ENCODE peak calls at places on chromosomes 16 and 17, in six cellular contexts. One of them, this sample, is unnamed.

GRCh38 chr16:4913774-4914525 is 23.0 kb downstream of the PPL start:
- DNase-seq in WERI-Rb-1: no peak
- DNase-seq in anterior cingulate cortex: no peak
- DNase-seq in AG10803: no peak
- DNase-seq in lower leg skin: no peak
- DNase-seq in neural crest cell: no peak
- DNase-seq in this sample: no peak

GRCh38 chr17:4901648-4902344 is 1.1 kb downstream of the CHRNE start:
- DNase-seq in AG10803: no peak
- DNase-seq in WERI-Rb-1: no peak
- DNase-seq in neural crest cell: no peak
- DNase-seq in anterior cingulate cortex: peak
- DNase-seq in lower leg skin: no peak
- DNase-seq in this sample: peak

GRCh38 chr16:66925322-66925840 is at the start of gene RRAD:
- DNase-seq in anterior cingulate cortex: no peak
- DNase-seq in AG10803: peak
- DNase-seq in WERI-Rb-1: peak
- DNase-seq in lower leg skin: no peak
- DNase-seq in neural crest cell: no peak
- DNase-seq in this sample: no peak

GRCh38 chr16:17379121-17379571 is 91.6 kb downstream of the XYLT1 start:
- DNase-seq in WERI-Rb-1: peak
- DNase-seq in lower leg skin: no peak
- DNase-seq in anterior cingulate cortex: no peak
- DNase-seq in neural crest cell: no peak
- DNase-seq in AG10803: peak
- DNase-seq in this sample: peak

GRCh38 chr16:81586421-81586820 is 141.8 kb downstream of the CMIP start:
- DNase-seq in anterior cingulate cortex: no peak
- DNase-seq in WERI-Rb-1: no peak
- DNase-seq in lower leg skin: no peak
- DNase-seq in AG10803: no peak
- DNase-seq in neural crest cell: no peak
- DNase-seq in this sample: no peak

GRCh38 chr16:31352344-31353115 is 2.4 kb upstream of the ITGAX start:
- DNase-seq in anterior cingulate cortex: no peak
- DNase-seq in neural crest cell: no peak
- DNase-seq in lower leg skin: no peak
- DNase-seq in WERI-Rb-1: no peak
- DNase-seq in AG10803: no peak
- DNase-seq in this sample: peak

GRCh38 chr16:84156342-84156784 is 11.3 kb downstream of the DNAAF1 start:
- DNase-seq in neural crest cell: no peak
- DNase-seq in anterior cingulate cortex: no peak
- DNase-seq in WERI-Rb-1: no peak
- DNase-seq in lower leg skin: peak
- DNase-seq in AG10803: peak
- DNase-seq in this sample: no peak

GRCh38 chr17:6526362-6527152 is 29.8 kb downstream of the PITPNM3 start:
- DNase-seq in anterior cingulate cortex: no peak
- DNase-seq in AG10803: no peak
- DNase-seq in lower leg skin: no peak
- DNase-seq in neural crest cell: no peak
- DNase-seq in WERI-Rb-1: no peak
- DNase-seq in this sample: no peak

GRCh38 chr17:75411328-75412067 is 6.0 kb upstream of the GRB2 start:
- DNase-seq in AG10803: no peak
- DNase-seq in anterior cingulate cortex: no peak
- DNase-seq in neural crest cell: no peak
- DNase-seq in lower leg skin: peak
- DNase-seq in WERI-Rb-1: no peak
- DNase-seq in this sample: no peak

GRCh38 chr16:67528870-67529638 is 425 bp downstream of the RIPOR1 start:
- DNase-seq in lower leg skin: peak
- DNase-seq in anterior cingulate cortex: no peak
- DNase-seq in WERI-Rb-1: peak
- DNase-seq in AG10803: peak
- DNase-seq in neural crest cell: peak
- DNase-seq in this sample: peak

GRCh38 chr17:44197980-44198720 is 1.5 kb downstream of the ATXN7L3 start:
- DNase-seq in lower leg skin: no peak
- DNase-seq in anterior cingulate cortex: no peak
- DNase-seq in neural crest cell: no peak
- DNase-seq in AG10803: peak
- DNase-seq in WERI-Rb-1: no peak
- DNase-seq in this sample: no peak

GRCh38 chr17:68584904-68585303 is 16.3 kb downstream of the FAM20A start:
- DNase-seq in WERI-Rb-1: no peak
- DNase-seq in lower leg skin: no peak
- DNase-seq in AG10803: no peak
- DNase-seq in neural crest cell: no peak
- DNase-seq in anterior cingulate cortex: no peak
- DNase-seq in this sample: no peak